ENCODE peak calls at places on chromosomes 3 and 15, in four cellular contexts. T is GM12878, Z is SJSA1, L is choroid plexus epithelial cell. N is an unnamed sample.

GRCh38 chr3:129228891-129229585 is 20.4 kb upstream of the COPG1 start:
- DNase-seq in T (no peak), Z (peak), L (peak), N (no peak)

GRCh38 chr3:156787926-156788663 is 38.1 kb upstream of the LEKR1 start:
- DNase-seq in T (no peak), Z (peak), L (peak), N (no peak)

GRCh38 chr3:73622135-73622534 is 2.6 kb downstream of the PDZRN3 start:
- DNase-seq in T (no peak), Z (no peak), L (peak), N (no peak)

GRCh38 chr3:4419920-4420319 is 47.1 kb downstream of the SUMF1 start:
- DNase-seq in T (no peak), Z (no peak), L (no peak), N (no peak)

GRCh38 chr3:45915518-45916231 is 27.6 kb upstream of the CXCR6 start:
- DNase-seq in T (peak), Z (peak), L (peak), N (peak)

GRCh38 chr3:161332792-161333191 is 38.5 kb downstream of the SPTSSB start:
- DNase-seq in T (no peak), Z (no peak), L (no peak), N (no peak)

GRCh38 chr15:46174122-46174521 is 539.3 kb downstream of the SQOR start:
- DNase-seq in T (no peak), Z (no peak), L (no peak), N (no peak)

GRCh38 chr15:36797128-36797527 is 217.7 kb downstream of the CDIN1 start:
- DNase-seq in T (no peak), Z (no peak), L (no peak), N (no peak)

GRCh38 chr3:31364711-31365110 is 168.0 kb upstream of the STT3B start:
- DNase-seq in T (no peak), Z (no peak), L (peak), N (no peak)

GRCh38 chr15:71015342-71015741 is 99.9 kb upstream of the THSD4 start:
- DNase-seq in T (no peak), Z (no peak), L (no peak), N (no peak)

GRCh38 chr3:159877924-159878323 is 110.7 kb upstream of the IL12A start:
- DNase-seq in T (no peak), Z (no peak), L (peak), N (no peak)

GRCh38 chr15:41603941-41604660 is 45.1 kb downstream of the TYRO3 start:
- DNase-seq in T (no peak), Z (peak), L (peak), N (no peak)

GRCh38 chr15:70569139-70569717 is 194.1 kb downstream of the UACA start:
- DNase-seq in T (no peak), Z (peak), L (peak), N (no peak)

GRCh38 chr3:56494679-56495322 is 26.5 kb upstream of the ERC2 start:
- DNase-seq in T (peak), Z (peak), L (peak), N (peak)

GRCh38 chr15:37104413-37105392 is 4.4 kb upstream of the MEIS2 start:
- DNase-seq in T (no peak), Z (no peak), L (no peak), N (no peak)

GRCh38 chr3:180409883-180410282 is 192.1 kb upstream of the TTC14 start:
- DNase-seq in T (no peak), Z (no peak), L (no peak), N (no peak)

GRCh38 chr3:79729096-79729495 is 38.7 kb downstream of the ROBO1 start:
- DNase-seq in T (no peak), Z (no peak), L (peak), N (no peak)

GRCh38 chr3:72614394-72615074 is 233.7 kb downstream of the SHQ1 start:
- DNase-seq in T (no peak), Z (no peak), L (no peak), N (no peak)

GRCh38 chr15:35437157-35437556 is 108.8 kb downstream of the DPH6 start:
- DNase-seq in T (no peak), Z (no peak), L (peak), N (no peak)

GRCh38 chr3:55795296-55795695 is 308.2 kb upstream of the WNT5A start:
- DNase-seq in T (no peak), Z (no peak), L (no peak), N (no peak)

GRCh38 chr3:18119866-18120265 is 305.3 kb downstream of the SATB1 start:
- DNase-seq in T (no peak), Z (no peak), L (peak), N (no peak)

GRCh38 chr15:87483468-87483867 is 773.1 kb downstream of the NTRK3 start:
- DNase-seq in T (no peak), Z (no peak), L (no peak), N (no peak)

GRCh38 chr3:185460719-185461350 is 38.0 kb downstream of the TMEM41A start:
- DNase-seq in T (no peak), Z (no peak), L (peak), N (no peak)

GRCh38 chr3:27596334-27596841 is 112.2 kb upstream of the SLC4A7 start:
- DNase-seq in T (peak), Z (peak), L (peak), N (no peak)

GRCh38 chr3:112003321-112004080 is 4.8 kb downstream of the TAGLN3 start:
- DNase-seq in T (no peak), Z (no peak), L (no peak), N (no peak)

GRCh38 chr3:33883538-33884203 is 85.2 kb downstream of the PDCD6IP start:
- DNase-seq in T (no peak), Z (no peak), L (peak), N (peak)

GRCh38 chr15:90154246-90154645 is 46.9 kb upstream of the SEMA4B start:
- DNase-seq in T (no peak), Z (no peak), L (no peak), N (no peak)

GRCh38 chr3:169574531-169574930 is 89.0 kb downstream of the MECOM start:
- DNase-seq in T (no peak), Z (no peak), L (no peak), N (no peak)

GRCh38 chr3:19702416-19703078 is 231.5 kb downstream of the EFHB start:
- DNase-seq in T (no peak), Z (no peak), L (no peak), N (no peak)

GRCh38 chr15:40594429-40594836 is 384 bp downstream of the KNL1 start:
- DNase-seq in T (peak), Z (peak), L (peak), N (no peak)

GRCh38 chr15:48090115-48090514 is 30.7 kb upstream of the SLC24A5 start:
- DNase-seq in T (no peak), Z (no peak), L (no peak), N (no peak)

GRCh38 chr3:188051801-188052228 is 102.1 kb upstream of the LPP start:
- DNase-seq in T (no peak), Z (no peak), L (peak), N (no peak)

GRCh38 chr3:161559177-161559998 is 62.8 kb downstream of the OTOL1 start:
- DNase-seq in T (no peak), Z (no peak), L (peak), N (no peak)

GRCh38 chr3:47010050-47010712 is 30.7 kb downstream of the NBEAL2 start:
- DNase-seq in T (no peak), Z (no peak), L (no peak), N (no peak)
- H3K4me3 ChIP-seq in T (peak), Z (peak), L (peak), N (no peak)

DNA sequence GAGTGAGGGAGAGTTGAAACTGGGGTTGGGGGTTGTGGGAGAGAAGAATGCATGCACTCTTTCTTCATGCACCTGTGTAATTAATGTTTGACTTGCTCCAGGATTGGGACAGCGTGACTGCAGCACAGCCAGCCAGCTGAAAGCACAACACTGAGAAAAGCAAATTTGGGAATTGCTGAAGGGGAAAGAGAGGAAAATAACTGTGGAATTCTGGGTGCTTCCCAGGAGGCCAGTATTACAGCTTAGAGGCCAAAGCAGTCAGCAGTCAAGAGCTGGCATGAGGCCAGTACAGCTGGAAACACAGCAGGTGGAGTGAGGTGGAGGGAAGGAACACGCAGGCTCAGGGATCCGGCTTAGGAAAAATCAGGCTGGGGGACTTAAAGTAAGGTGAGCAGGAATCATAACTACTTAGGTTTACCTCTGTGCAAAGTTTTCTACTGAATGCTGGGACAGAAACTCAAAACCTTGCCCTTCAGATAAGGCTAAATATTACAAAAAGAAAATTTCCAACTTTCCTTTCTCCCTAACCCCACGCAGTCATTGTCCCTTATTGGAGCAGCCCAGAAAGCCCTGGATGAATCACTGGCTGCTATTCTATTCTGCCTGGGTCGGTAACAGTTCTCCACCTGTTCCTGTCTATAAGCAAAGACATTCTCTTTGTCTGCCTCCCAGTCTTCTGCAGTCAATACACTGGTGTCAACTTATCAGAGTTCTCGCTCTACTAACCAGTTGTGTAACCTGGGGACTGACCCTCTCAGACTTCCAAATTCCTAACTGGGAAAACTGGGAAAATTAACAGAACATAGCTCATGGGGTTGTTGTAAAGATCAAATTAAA is 167.2 kb downstream of the MAGI1 start:
- DNase-seq in T (no peak), Z (no peak), L (peak), N (no peak)
- H3K4me3 ChIP-seq in T (no peak), Z (no peak), L (no peak), N (no peak)

GRCh38 chr3:53337167-53337940 is 10.0 kb downstream of the DCP1A start:
- DNase-seq in T (no peak), Z (no peak), L (no peak), N (no peak)

GRCh38 chr3:53334742-53335141 is 12.6 kb downstream of the DCP1A start:
- DNase-seq in T (no peak), Z (no peak), L (no peak), N (no peak)

GRCh38 chr3:53329933-53330332 is 17.4 kb downstream of the DCP1A start:
- DNase-seq in T (no peak), Z (no peak), L (no peak), N (no peak)

GRCh38 chr3:53328750-53329149 is 18.6 kb downstream of the DCP1A start:
- DNase-seq in T (no peak), Z (no peak), L (no peak), N (no peak)

GRCh38 chr3:53331871-53332270 is 15.5 kb downstream of the DCP1A start:
- DNase-seq in T (no peak), Z (no peak), L (no peak), N (no peak)
- H3K4me3 ChIP-seq in T (no peak), Z (no peak), L (no peak), N (no peak)

DNA sequence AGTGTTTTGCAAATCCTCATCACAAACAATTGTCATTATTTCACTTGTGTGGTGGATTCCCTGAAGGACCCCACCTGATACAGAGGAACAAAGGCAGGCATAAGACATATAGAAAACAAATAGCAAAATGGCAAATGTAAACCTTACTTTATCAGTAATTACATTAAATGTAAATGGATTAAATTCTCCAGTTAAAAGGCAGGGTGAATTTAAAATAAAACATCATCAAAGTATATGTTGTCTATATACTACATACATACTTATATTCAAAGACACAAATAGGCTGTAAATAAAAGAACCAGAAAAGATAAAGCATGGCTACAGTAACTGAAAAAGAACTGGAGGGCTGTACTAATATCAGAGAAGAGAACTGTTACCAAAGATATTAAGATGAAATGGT is 117.3 kb downstream of the RFX7 start:
- DNase-seq in T (no peak), Z (no peak), L (no peak), N (no peak)
- H3K4me3 ChIP-seq in T (no peak), Z (no peak), L (no peak), N (no peak)

GRCh38 chr3:151460774-151461450 is at the start of gene IGSF10:
- DNase-seq in T (no peak), Z (no peak), L (no peak), N (no peak)
- H3K4me3 ChIP-seq in T (no peak), Z (peak), L (peak), N (no peak)

DNA sequence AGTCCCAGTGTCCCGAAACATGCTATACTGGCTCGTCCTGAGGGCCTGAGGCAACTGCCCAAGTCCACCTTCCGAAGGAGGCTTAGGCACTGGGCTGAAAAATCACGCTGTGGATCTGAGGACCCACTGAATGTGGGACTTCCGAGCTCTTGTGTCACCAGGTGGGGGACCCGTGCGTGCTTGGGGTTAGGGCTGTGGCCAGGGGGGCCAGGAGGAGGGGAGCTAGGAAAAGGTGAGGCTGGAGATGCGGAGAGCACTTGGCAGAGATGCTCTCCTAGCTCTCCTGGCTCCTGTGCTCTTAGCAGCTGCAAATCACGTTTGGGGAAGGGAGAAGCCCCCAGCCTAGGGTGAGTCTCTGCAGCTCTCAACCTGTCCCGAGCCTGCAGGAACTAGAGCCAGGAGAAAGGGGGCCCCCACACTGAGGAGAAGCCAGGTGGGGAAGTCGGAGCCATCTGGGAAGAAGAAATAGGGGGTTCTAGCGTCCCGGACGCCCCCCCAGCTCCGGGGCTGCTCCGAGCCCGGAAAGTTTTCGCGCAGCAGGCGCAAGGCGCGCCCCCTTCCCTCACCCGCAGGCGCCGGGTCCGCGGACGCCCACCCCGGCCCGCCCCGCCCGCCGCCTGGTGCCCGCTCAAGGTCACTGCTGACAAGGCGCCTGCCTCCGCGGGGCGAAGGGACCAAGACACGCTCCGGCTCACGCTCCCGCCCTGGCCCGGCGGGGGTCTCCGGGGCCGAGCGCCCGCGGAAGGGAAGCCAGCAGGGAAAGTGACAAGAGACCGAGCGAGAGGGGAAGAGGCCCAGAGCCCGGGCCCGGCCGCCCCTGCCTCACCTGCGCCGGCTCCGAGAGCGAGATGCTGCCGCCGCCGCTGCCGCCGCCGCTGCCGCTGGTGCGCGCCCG is 108.7 kb upstream of the SLC6A11 start:
- DNase-seq in T (no peak), Z (no peak), L (no peak), N (no peak)
- H3K4me3 ChIP-seq in T (no peak), Z (no peak), L (no peak), N (no peak)

GRCh38 chr3:189839576-189839975 is 208.4 kb downstream of the TP63 start:
- DNase-seq in T (no peak), Z (no peak), L (peak), N (no peak)
- H3K4me3 ChIP-seq in T (no peak), Z (no peak), L (no peak), N (no peak)

DNA sequence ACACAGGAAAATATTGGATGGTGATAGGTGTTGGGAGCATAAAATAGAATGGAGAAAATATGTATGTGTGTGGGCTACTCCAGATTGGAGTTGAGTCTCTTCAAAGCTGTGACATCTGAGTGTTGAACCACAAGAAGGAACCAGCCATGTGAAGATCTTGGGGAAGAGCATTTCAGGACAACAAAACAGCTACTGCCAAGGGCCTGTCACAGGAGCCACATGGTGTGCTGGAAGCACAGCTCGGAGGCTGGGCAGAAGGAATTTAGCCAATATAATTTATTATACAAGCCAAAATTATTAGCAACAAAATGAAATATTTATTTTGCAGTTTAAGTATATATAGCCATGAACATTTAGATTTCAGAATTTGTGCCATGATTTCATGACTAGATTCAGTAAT is 108.3 kb upstream of the FGF7 start:
- DNase-seq in T (no peak), Z (no peak), L (no peak), N (no peak)
- H3K4me3 ChIP-seq in T (no peak), Z (no peak), L (no peak), N (no peak)

N was measured in GM12864.